ENCODE peak calls at places on chromosomes 7 and 10, in nine cellular contexts. V is neural progenitor cell; R is fibroblast of the aortic adventitia; Q is cerebellar nuclear complex; N is amygdala; H is GF-D8; K is effector CD8-positive, alpha-beta T cell; E is choroid plexus epithelial cell; X is fibroblast of mammary gland. P is an unnamed sample.
A peak's percentile ranks its signal among the peaks of the same experiment; 100 is the strongest.

GRCh38 chr7:19982841-19983835 is 209.7 kb upstream of the TMEM196 start:
- DNase-seq in V (peak; percentile 75), R (peak; percentile 93), Q (no peak), N (no peak), H (no peak), K (no peak), E (peak; percentile 83), X (peak; percentile 79), P (peak; percentile 61)

GRCh38 chr10:81116990-81117389 is 579.3 kb downstream of the SH2D4B start:
- DNase-seq in V (no peak), R (no peak), Q (no peak), N (no peak), H (no peak), K (no peak), E (no peak), X (no peak), P (no peak)

GRCh38 chr7:110317699-110318265 is 773.1 kb upstream of the LRRN3 start:
- DNase-seq in V (peak; percentile 19), R (no peak), Q (no peak), N (no peak), H (no peak), K (no peak), E (peak; percentile 82), X (no peak), P (no peak)

GRCh38 chr10:120948889-120949382 is 97.8 kb downstream of the WDR11 start:
- DNase-seq in V (peak; percentile 92), R (peak; percentile 59), Q (no peak), N (peak; percentile 52), H (no peak), K (no peak), E (peak; percentile 84), X (peak; percentile 57), P (no peak)

GRCh38 chr10:30691601-30692015 is 62.1 kb upstream of the LYZL2 start:
- DNase-seq in V (no peak), R (peak; percentile 76), Q (no peak), N (no peak), H (no peak), K (no peak), E (no peak), X (peak; percentile 99), P (no peak)

GRCh38 chr7:152025937-152026890 is 740 bp downstream of the GALNT11 start:
- DNase-seq in V (no peak), R (peak; percentile 5), Q (no peak), N (no peak), H (no peak), K (no peak), E (peak; percentile 2), X (no peak), P (no peak)

GRCh38 chr7:142405122-142405765 is 147.4 kb upstream of the PRSS58 start:
- DNase-seq in V (no peak), R (peak; percentile 54), Q (no peak), N (no peak), H (no peak), K (no peak), E (no peak), X (peak; percentile 33), P (no peak)

GRCh38 chr7:46363688-46364087 is 442.6 kb upstream of the IGFBP3 start:
- DNase-seq in V (peak; percentile 32), R (no peak), Q (no peak), N (no peak), H (no peak), K (no peak), E (no peak), X (no peak), P (no peak)

GRCh38 chr7:96040250-96040772 is 268.0 kb downstream of the DYNC1I1 start:
- DNase-seq in V (no peak), R (no peak), Q (no peak), N (no peak), H (no peak), K (no peak), E (no peak), X (no peak), P (no peak)

P was measured in NCI-H82.